ENCODE peak calls at places on chromosome 12, in five cellular contexts. One of them, this sample, is unnamed.

GRCh38 chr12:54891717-54892478 is 37.6 kb downstream of the MUCL1 start:
- DNase-seq in AG10803: no peak
- DNase-seq in progenitor cell of endocrine pancreas: no peak
- DNase-seq in neural crest cell: no peak
- DNase-seq in Peyer's patch: no peak
- DNase-seq in this sample: no peak

GRCh38 chr12:30021046-30021833 is 237.5 kb upstream of the TMTC1 start:
- DNase-seq in AG10803: no peak
- DNase-seq in progenitor cell of endocrine pancreas: no peak
- DNase-seq in neural crest cell: no peak
- DNase-seq in Peyer's patch: no peak
- DNase-seq in this sample: no peak

GRCh38 chr12:82097438-82097837 is 260.7 kb downstream of the CCDC59 start:
- DNase-seq in AG10803: no peak
- DNase-seq in progenitor cell of endocrine pancreas: no peak
- DNase-seq in neural crest cell: no peak
- DNase-seq in Peyer's patch: no peak
- DNase-seq in this sample: no peak

GRCh38 chr12:124910561-124911478 is 3.6 kb downstream of the UBC start:
- DNase-seq in AG10803: no peak
- DNase-seq in progenitor cell of endocrine pancreas: no peak
- DNase-seq in neural crest cell: no peak
- DNase-seq in Peyer's patch: no peak
- DNase-seq in this sample: no peak

GRCh38 chr12:56529656-56530055 is 8.0 kb downstream of the RBMS2 start:
- DNase-seq in AG10803: peak
- DNase-seq in progenitor cell of endocrine pancreas: no peak
- DNase-seq in neural crest cell: no peak
- DNase-seq in Peyer's patch: no peak
- DNase-seq in this sample: no peak

GRCh38 chr12:124829008-124829707 is 34.5 kb downstream of the SCARB1 start:
- DNase-seq in AG10803: peak
- DNase-seq in progenitor cell of endocrine pancreas: no peak
- DNase-seq in neural crest cell: no peak
- DNase-seq in Peyer's patch: no peak
- DNase-seq in this sample: no peak

GRCh38 chr12:3752741-3753486 is at the start of gene CRACR2A:
- DNase-seq in AG10803: peak
- DNase-seq in progenitor cell of endocrine pancreas: peak
- DNase-seq in neural crest cell: peak
- DNase-seq in Peyer's patch: peak
- DNase-seq in this sample: peak

GRCh38 chr12:2876431-2877046 is 435 bp downstream of the FOXM1 start:
- DNase-seq in AG10803: peak
- DNase-seq in progenitor cell of endocrine pancreas: no peak
- DNase-seq in neural crest cell: no peak
- DNase-seq in Peyer's patch: no peak
- DNase-seq in this sample: no peak

GRCh38 chr12:92696240-92696639 is 6.5 kb upstream of the PLEKHG7 start:
- DNase-seq in AG10803: peak
- DNase-seq in progenitor cell of endocrine pancreas: no peak
- DNase-seq in neural crest cell: no peak
- DNase-seq in Peyer's patch: no peak
- DNase-seq in this sample: no peak

GRCh38 chr12:31002361-31002725 is 71.3 kb upstream of the DDX11 start:
- DNase-seq in AG10803: no peak
- DNase-seq in progenitor cell of endocrine pancreas: no peak
- DNase-seq in neural crest cell: no peak
- DNase-seq in Peyer's patch: peak
- DNase-seq in this sample: no peak

GRCh38 chr12:48677782-48678181 is 4.3 kb downstream of the KANSL2 start:
- DNase-seq in AG10803: no peak
- DNase-seq in progenitor cell of endocrine pancreas: no peak
- DNase-seq in neural crest cell: no peak
- DNase-seq in Peyer's patch: no peak
- DNase-seq in this sample: no peak

GRCh38 chr12:6372403-6373003 is 2.9 kb downstream of the SCNN1A start:
- DNase-seq in AG10803: peak
- DNase-seq in progenitor cell of endocrine pancreas: no peak
- DNase-seq in neural crest cell: no peak
- DNase-seq in Peyer's patch: peak
- DNase-seq in this sample: no peak

GRCh38 chr12:19120795-19121194 is 8.7 kb upstream of the PLEKHA5 start:
- DNase-seq in AG10803: peak
- DNase-seq in progenitor cell of endocrine pancreas: no peak
- DNase-seq in neural crest cell: no peak
- DNase-seq in Peyer's patch: no peak
- DNase-seq in this sample: no peak

GRCh38 chr12:102993537-102993936 is 36.1 kb downstream of the ASCL1 start:
- DNase-seq in AG10803: no peak
- DNase-seq in progenitor cell of endocrine pancreas: no peak
- DNase-seq in neural crest cell: no peak
- DNase-seq in Peyer's patch: no peak
- DNase-seq in this sample: no peak

GRCh38 chr12:57262126-57262822 is 11.3 kb upstream of the STAC3 start:
- DNase-seq in AG10803: no peak
- DNase-seq in progenitor cell of endocrine pancreas: no peak
- DNase-seq in neural crest cell: no peak
- DNase-seq in Peyer's patch: no peak
- DNase-seq in this sample: no peak

GRCh38 chr12:127238061-127238460 is 1028.9 kb upstream of the TMEM132C start:
- DNase-seq in AG10803: peak
- DNase-seq in progenitor cell of endocrine pancreas: no peak
- DNase-seq in neural crest cell: no peak
- DNase-seq in Peyer's patch: no peak
- DNase-seq in this sample: no peak

GRCh38 chr12:59070534-59070933 is 150.2 kb upstream of the LRIG3 start:
- DNase-seq in AG10803: no peak
- DNase-seq in progenitor cell of endocrine pancreas: no peak
- DNase-seq in neural crest cell: no peak
- DNase-seq in Peyer's patch: no peak
- DNase-seq in this sample: no peak

GRCh38 chr12:124392991-124393790 is 98.3 kb downstream of the RFLNA start:
- DNase-seq in AG10803: peak
- DNase-seq in progenitor cell of endocrine pancreas: no peak
- DNase-seq in neural crest cell: no peak
- DNase-seq in Peyer's patch: peak
- DNase-seq in this sample: no peak

GRCh38 chr12:113154351-113154973 is 4.9 kb downstream of the CFAP73 start:
- DNase-seq in AG10803: peak
- DNase-seq in progenitor cell of endocrine pancreas: peak
- DNase-seq in neural crest cell: no peak
- DNase-seq in Peyer's patch: no peak
- DNase-seq in this sample: no peak

GRCh38 chr12:14394317-14395058 is 29.0 kb downstream of the ATF7IP start:
- DNase-seq in AG10803: peak
- DNase-seq in progenitor cell of endocrine pancreas: no peak
- DNase-seq in neural crest cell: peak
- DNase-seq in Peyer's patch: no peak
- DNase-seq in this sample: no peak

GRCh38 chr12:108772247-108772646 is 40.9 kb upstream of the CORO1C start:
- DNase-seq in AG10803: no peak
- DNase-seq in progenitor cell of endocrine pancreas: no peak
- DNase-seq in neural crest cell: no peak
- DNase-seq in Peyer's patch: no peak
- DNase-seq in this sample: no peak

GRCh38 chr12:24814379-24815086 is 134.4 kb downstream of the BCAT1 start:
- DNase-seq in AG10803: no peak
- DNase-seq in progenitor cell of endocrine pancreas: no peak
- DNase-seq in neural crest cell: no peak
- DNase-seq in Peyer's patch: no peak
- DNase-seq in this sample: no peak

GRCh38 chr12:113065126-113066007 is 8.8 kb downstream of the DTX1 start:
- DNase-seq in AG10803: no peak
- DNase-seq in progenitor cell of endocrine pancreas: peak
- DNase-seq in neural crest cell: peak
- DNase-seq in Peyer's patch: no peak
- DNase-seq in this sample: no peak

GRCh38 chr12:28568083-28568482 is 377.8 kb downstream of the CCDC91 start:
- DNase-seq in AG10803: peak
- DNase-seq in progenitor cell of endocrine pancreas: no peak
- DNase-seq in neural crest cell: no peak
- DNase-seq in Peyer's patch: no peak
- DNase-seq in this sample: no peak

GRCh38 chr12:47214771-47215170 is 135.0 kb upstream of the AMIGO2 start:
- DNase-seq in AG10803: no peak
- DNase-seq in progenitor cell of endocrine pancreas: no peak
- DNase-seq in neural crest cell: no peak
- DNase-seq in Peyer's patch: no peak
- DNase-seq in this sample: no peak

GRCh38 chr12:42201061-42201460 is 37.0 kb downstream of the YAF2 start:
- DNase-seq in AG10803: no peak
- DNase-seq in progenitor cell of endocrine pancreas: no peak
- DNase-seq in neural crest cell: no peak
- DNase-seq in Peyer's patch: no peak
- DNase-seq in this sample: no peak

GRCh38 chr12:47591387-47591786 is 114.4 kb downstream of the RPAP3 start:
- DNase-seq in AG10803: peak
- DNase-seq in progenitor cell of endocrine pancreas: no peak
- DNase-seq in neural crest cell: no peak
- DNase-seq in Peyer's patch: no peak
- DNase-seq in this sample: no peak

GRCh38 chr12:89183985-89184435 is 168.3 kb downstream of the DUSP6 start:
- DNase-seq in AG10803: peak
- DNase-seq in progenitor cell of endocrine pancreas: no peak
- DNase-seq in neural crest cell: no peak
- DNase-seq in Peyer's patch: no peak
- DNase-seq in this sample: no peak

GRCh38 chr12:49636979-49637378 is 13.6 kb downstream of the PRPF40B start:
- DNase-seq in AG10803: peak
- DNase-seq in progenitor cell of endocrine pancreas: no peak
- DNase-seq in neural crest cell: peak
- DNase-seq in Peyer's patch: no peak
- DNase-seq in this sample: peak

DNA sequence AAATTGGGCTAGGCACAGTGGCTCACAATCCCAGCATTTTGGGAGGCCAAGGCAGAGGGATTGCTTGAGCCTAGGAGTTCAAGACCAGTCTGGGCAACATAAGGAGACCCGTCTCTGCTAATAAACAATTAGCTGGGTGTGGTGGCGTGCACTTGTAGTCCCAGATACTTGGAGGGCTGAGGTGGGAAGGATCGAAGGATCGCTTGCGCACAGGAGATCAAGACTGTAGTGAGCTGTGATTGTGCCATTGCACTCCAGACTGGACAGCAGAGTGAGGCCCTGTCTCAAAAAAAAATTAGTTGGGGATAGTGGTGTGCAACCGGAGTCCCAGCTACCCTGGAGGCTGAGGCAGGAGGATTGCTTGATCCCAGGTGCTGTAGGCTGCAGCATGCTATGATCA is 38.7 kb upstream of the BCL7A start:
- DNase-seq in AG10803: no peak
- DNase-seq in progenitor cell of endocrine pancreas: no peak
- DNase-seq in neural crest cell: no peak
- DNase-seq in Peyer's patch: no peak
- DNase-seq in this sample: no peak
- TF ChIP-seq CTCF in AG10803: no peak
- TF ChIP-seq CTCF in progenitor cell of endocrine pancreas: no peak
- TF ChIP-seq CTCF in neural crest cell: no peak
- TF ChIP-seq CTCF in Peyer's patch: no peak
- TF ChIP-seq CTCF in this sample: no peak

DNA sequence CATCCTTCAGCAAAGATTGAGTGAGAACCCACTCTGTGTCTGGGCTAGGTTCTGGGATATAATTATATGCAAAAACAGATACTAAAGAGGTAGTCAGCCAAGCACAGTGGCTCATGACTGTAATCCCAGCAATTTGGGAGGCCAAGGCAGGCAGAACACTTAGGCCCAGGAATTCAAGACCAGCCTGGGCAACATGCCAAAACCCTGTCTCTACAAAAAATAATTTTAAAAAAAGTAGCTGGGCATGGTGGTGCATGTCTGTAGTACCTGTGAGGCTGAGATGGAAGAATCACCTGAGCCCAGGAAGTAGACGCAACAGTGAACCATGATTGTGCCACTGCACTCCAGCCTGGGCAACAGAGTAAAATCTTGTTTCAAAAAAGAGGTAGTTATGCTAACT is 237.5 kb upstream of the HMGA2 start:
- DNase-seq in AG10803: no peak
- DNase-seq in progenitor cell of endocrine pancreas: no peak
- DNase-seq in neural crest cell: no peak
- DNase-seq in Peyer's patch: no peak
- DNase-seq in this sample: no peak
- TF ChIP-seq CTCF in AG10803: no peak
- TF ChIP-seq CTCF in progenitor cell of endocrine pancreas: no peak
- TF ChIP-seq CTCF in neural crest cell: no peak
- TF ChIP-seq CTCF in Peyer's patch: no peak
- TF ChIP-seq CTCF in this sample: no peak

GRCh38 chr12:114166360-114166759 is 200.2 kb upstream of the RBM19 start:
- DNase-seq in AG10803: peak
- DNase-seq in progenitor cell of endocrine pancreas: peak
- DNase-seq in neural crest cell: peak
- DNase-seq in Peyer's patch: no peak
- DNase-seq in this sample: no peak

GRCh38 chr12:114167431-114167830 is 201.3 kb upstream of the RBM19 start:
- DNase-seq in AG10803: peak
- DNase-seq in progenitor cell of endocrine pancreas: no peak
- DNase-seq in neural crest cell: no peak
- DNase-seq in Peyer's patch: no peak
- DNase-seq in this sample: no peak

GRCh38 chr12:114164354-114164753 is 198.2 kb upstream of the RBM19 start:
- DNase-seq in AG10803: no peak
- DNase-seq in progenitor cell of endocrine pancreas: no peak
- DNase-seq in neural crest cell: no peak
- DNase-seq in Peyer's patch: no peak
- DNase-seq in this sample: no peak

GRCh38 chr12:114168061-114168460 is 201.9 kb upstream of the RBM19 start:
- DNase-seq in AG10803: peak
- DNase-seq in progenitor cell of endocrine pancreas: no peak
- DNase-seq in neural crest cell: no peak
- DNase-seq in Peyer's patch: no peak
- DNase-seq in this sample: no peak

DNA sequence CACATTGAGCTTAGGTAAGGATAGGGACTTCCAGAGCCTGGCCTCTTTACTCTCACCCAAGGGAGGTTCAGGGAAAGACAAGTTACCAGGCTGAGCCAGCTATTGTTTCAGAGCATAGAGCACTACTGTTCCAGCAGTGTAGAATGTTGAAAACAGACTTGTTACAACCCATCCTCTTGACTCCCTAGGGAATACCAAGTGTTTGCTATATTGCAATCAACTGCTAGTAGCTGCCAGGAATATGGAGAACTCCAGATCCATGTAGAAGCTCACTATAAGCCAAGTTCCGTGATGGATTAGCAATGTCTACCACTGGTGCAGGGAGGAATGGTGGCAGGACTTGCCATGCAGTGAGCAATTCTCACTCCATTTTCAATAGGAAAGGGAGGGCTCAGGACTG is 199.8 kb upstream of the RBM19 start:
- DNase-seq in AG10803: peak
- DNase-seq in progenitor cell of endocrine pancreas: no peak
- DNase-seq in neural crest cell: no peak
- DNase-seq in Peyer's patch: no peak
- DNase-seq in this sample: no peak
- TF ChIP-seq CTCF in AG10803: no peak
- TF ChIP-seq CTCF in progenitor cell of endocrine pancreas: no peak
- TF ChIP-seq CTCF in neural crest cell: no peak
- TF ChIP-seq CTCF in Peyer's patch: no peak
- TF ChIP-seq CTCF in this sample: no peak

GRCh38 chr12:68686262-68686594 is 550 bp upstream of the NUP107 start:
- DNase-seq in AG10803: no peak
- DNase-seq in progenitor cell of endocrine pancreas: no peak
- DNase-seq in neural crest cell: no peak
- DNase-seq in Peyer's patch: no peak
- DNase-seq in this sample: no peak

GRCh38 chr12:68686595-68687521 is at the start of gene NUP107:
- DNase-seq in AG10803: peak
- DNase-seq in progenitor cell of endocrine pancreas: peak
- DNase-seq in neural crest cell: peak
- DNase-seq in Peyer's patch: peak
- DNase-seq in this sample: peak
- TF ChIP-seq CTCF in AG10803: peak
- TF ChIP-seq CTCF in progenitor cell of endocrine pancreas: peak
- TF ChIP-seq CTCF in neural crest cell: peak
- TF ChIP-seq CTCF in Peyer's patch: no peak
- TF ChIP-seq CTCF in this sample: no peak